ENCODE peak calls at places on chromosomes 1 and 21, in five cellular contexts. One of them, this sample, is unnamed.

GRCh38 chr21:45138199-45139002 is 64.0 kb downstream of the ADARB1 start:
- DNase-seq in AG10803: peak
- DNase-seq in GM12865: peak
- DNase-seq in MG63: peak
- DNase-seq in prostate gland: no peak
- DNase-seq in this sample: peak

GRCh38 chr1:162215902-162216301 is 146.4 kb downstream of the NOS1AP start:
- DNase-seq in prostate gland: no peak
- DNase-seq in GM12865: no peak
- DNase-seq in AG10803: no peak
- DNase-seq in MG63: no peak
- DNase-seq in this sample: no peak

GRCh38 chr1:234722904-234723588 is 113.1 kb upstream of the IRF2BP2 start:
- DNase-seq in MG63: peak
- DNase-seq in AG10803: peak
- DNase-seq in prostate gland: peak
- DNase-seq in GM12865: no peak
- DNase-seq in this sample: no peak

GRCh38 chr1:173476664-173477285 is 360 bp upstream of the PRDX6 start:
- DNase-seq in prostate gland: peak
- DNase-seq in MG63: peak
- DNase-seq in GM12865: peak
- DNase-seq in AG10803: peak
- DNase-seq in this sample: peak

GRCh38 chr1:25647106-25647505 is 30.5 kb downstream of the MAN1C1 start:
- DNase-seq in prostate gland: no peak
- DNase-seq in AG10803: no peak
- DNase-seq in MG63: no peak
- DNase-seq in GM12865: no peak
- DNase-seq in this sample: no peak

GRCh38 chr1:172903581-172904220 is 147.0 kb downstream of the TNFSF18 start:
- DNase-seq in GM12865: no peak
- DNase-seq in AG10803: peak
- DNase-seq in MG63: no peak
- DNase-seq in prostate gland: no peak
- DNase-seq in this sample: no peak

GRCh38 chr1:165717918-165718515 is 19.7 kb upstream of the ALDH9A1 start:
- DNase-seq in AG10803: peak
- DNase-seq in prostate gland: peak
- DNase-seq in GM12865: peak
- DNase-seq in MG63: peak
- DNase-seq in this sample: peak

GRCh38 chr1:62689524-62689923 is 1.3 kb upstream of the DOCK7 start:
- DNase-seq in MG63: peak
- DNase-seq in prostate gland: no peak
- DNase-seq in AG10803: peak
- DNase-seq in GM12865: peak
- DNase-seq in this sample: no peak

GRCh38 chr1:32817815-32818786 is 648 bp downstream of the S100PBP start:
- DNase-seq in MG63: peak
- DNase-seq in prostate gland: peak
- DNase-seq in GM12865: peak
- DNase-seq in AG10803: peak
- DNase-seq in this sample: peak

GRCh38 chr1:27682351-27682944 is 10.5 kb upstream of the IFI6 start:
- DNase-seq in AG10803: no peak
- DNase-seq in prostate gland: no peak
- DNase-seq in GM12865: no peak
- DNase-seq in MG63: no peak
- DNase-seq in this sample: no peak

GRCh38 chr21:41478319-41479177 is 29.4 kb downstream of the TMPRSS2 start:
- DNase-seq in AG10803: no peak
- DNase-seq in MG63: no peak
- DNase-seq in GM12865: peak
- DNase-seq in prostate gland: no peak
- DNase-seq in this sample: no peak

GRCh38 chr1:45008516-45008915 is 2.6 kb downstream of the HECTD3 start:
- DNase-seq in MG63: no peak
- DNase-seq in prostate gland: no peak
- DNase-seq in GM12865: no peak
- DNase-seq in AG10803: no peak
- DNase-seq in this sample: no peak

GRCh38 chr21:36104306-36105300 is 30.3 kb upstream of the CBR3 start:
- DNase-seq in MG63: peak
- DNase-seq in GM12865: peak
- DNase-seq in prostate gland: no peak
- DNase-seq in AG10803: peak
- DNase-seq in this sample: no peak

GRCh38 chr1:22641906-22642636 is 1.4 kb upstream of the C1QC start:
- DNase-seq in GM12865: peak
- DNase-seq in AG10803: peak
- DNase-seq in MG63: peak
- DNase-seq in prostate gland: peak
- DNase-seq in this sample: no peak

GRCh38 chr1:46041974-46042373 is 90.5 kb downstream of the PIK3R3 start:
- DNase-seq in prostate gland: no peak
- DNase-seq in MG63: no peak
- DNase-seq in AG10803: peak
- DNase-seq in GM12865: no peak
- DNase-seq in this sample: no peak

GRCh38 chr1:18951818-18952391 is 4.6 kb downstream of the IFFO2 start:
- DNase-seq in GM12865: peak
- DNase-seq in prostate gland: no peak
- DNase-seq in MG63: no peak
- DNase-seq in AG10803: peak
- DNase-seq in this sample: peak

GRCh38 chr1:57162607-57163235 is 196.9 kb upstream of the C8B start:
- DNase-seq in MG63: peak
- DNase-seq in AG10803: peak
- DNase-seq in prostate gland: no peak
- DNase-seq in GM12865: no peak
- DNase-seq in this sample: no peak

GRCh38 chr1:37562984-37563383 is 6.2 kb downstream of the DNALI1 start:
- DNase-seq in GM12865: no peak
- DNase-seq in prostate gland: no peak
- DNase-seq in MG63: no peak
- DNase-seq in AG10803: no peak
- DNase-seq in this sample: no peak

GRCh38 chr1:201299968-201300367 is 16.7 kb downstream of the PKP1 start:
- DNase-seq in GM12865: no peak
- DNase-seq in MG63: peak
- DNase-seq in AG10803: peak
- DNase-seq in prostate gland: peak
- DNase-seq in this sample: no peak
- H3K4me3 ChIP-seq in GM12865: no peak
- H3K4me3 ChIP-seq in MG63: no peak
- H3K4me3 ChIP-seq in AG10803: no peak
- H3K4me3 ChIP-seq in prostate gland: no peak
- H3K4me3 ChIP-seq in this sample: no peak

DNA sequence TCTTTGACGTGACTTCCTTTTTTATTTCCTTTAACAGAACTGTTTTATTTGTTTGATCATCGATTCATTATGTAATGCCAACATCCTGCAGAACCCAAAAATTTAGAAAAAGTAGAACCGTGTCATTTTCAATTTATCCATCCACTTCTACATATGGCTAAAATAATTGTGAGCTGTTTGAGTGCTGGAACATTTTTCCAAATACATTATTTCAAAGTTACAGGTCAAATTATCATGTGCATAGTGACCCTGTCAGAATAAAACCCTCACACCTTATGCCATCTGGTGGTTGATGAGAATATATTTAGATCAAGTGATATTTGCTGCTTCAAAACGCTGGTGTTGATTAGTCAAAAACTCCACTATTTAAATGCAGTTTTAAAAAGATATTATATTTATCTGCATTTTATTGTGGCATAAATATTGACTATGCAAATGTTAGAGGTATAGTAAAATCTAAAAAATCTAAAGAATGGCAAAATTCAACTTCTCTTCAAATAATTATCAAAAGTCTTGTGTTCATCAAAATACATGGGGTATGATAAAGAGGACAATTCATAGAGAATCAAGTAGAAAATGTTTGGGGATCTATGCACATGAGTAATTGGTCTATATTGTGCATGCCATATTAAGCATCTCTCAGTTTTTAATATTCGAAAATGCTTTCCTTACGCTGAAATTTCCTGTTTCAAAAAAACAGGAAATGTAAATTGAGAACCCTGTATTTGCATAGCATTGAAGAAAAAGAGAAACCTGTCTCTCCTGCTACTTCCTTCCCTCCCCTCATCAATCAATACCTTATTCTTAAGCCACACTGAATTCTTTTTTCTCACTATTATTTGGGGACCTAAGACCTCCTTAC is 39.7 kb downstream of the UBE2U start:
- DNase-seq in AG10803: peak
- DNase-seq in GM12865: peak
- DNase-seq in prostate gland: no peak
- DNase-seq in MG63: no peak
- DNase-seq in this sample: peak
- H3K4me3 ChIP-seq in AG10803: no peak
- H3K4me3 ChIP-seq in GM12865: no peak
- H3K4me3 ChIP-seq in prostate gland: no peak
- H3K4me3 ChIP-seq in MG63: no peak
- H3K4me3 ChIP-seq in this sample: peak

DNA sequence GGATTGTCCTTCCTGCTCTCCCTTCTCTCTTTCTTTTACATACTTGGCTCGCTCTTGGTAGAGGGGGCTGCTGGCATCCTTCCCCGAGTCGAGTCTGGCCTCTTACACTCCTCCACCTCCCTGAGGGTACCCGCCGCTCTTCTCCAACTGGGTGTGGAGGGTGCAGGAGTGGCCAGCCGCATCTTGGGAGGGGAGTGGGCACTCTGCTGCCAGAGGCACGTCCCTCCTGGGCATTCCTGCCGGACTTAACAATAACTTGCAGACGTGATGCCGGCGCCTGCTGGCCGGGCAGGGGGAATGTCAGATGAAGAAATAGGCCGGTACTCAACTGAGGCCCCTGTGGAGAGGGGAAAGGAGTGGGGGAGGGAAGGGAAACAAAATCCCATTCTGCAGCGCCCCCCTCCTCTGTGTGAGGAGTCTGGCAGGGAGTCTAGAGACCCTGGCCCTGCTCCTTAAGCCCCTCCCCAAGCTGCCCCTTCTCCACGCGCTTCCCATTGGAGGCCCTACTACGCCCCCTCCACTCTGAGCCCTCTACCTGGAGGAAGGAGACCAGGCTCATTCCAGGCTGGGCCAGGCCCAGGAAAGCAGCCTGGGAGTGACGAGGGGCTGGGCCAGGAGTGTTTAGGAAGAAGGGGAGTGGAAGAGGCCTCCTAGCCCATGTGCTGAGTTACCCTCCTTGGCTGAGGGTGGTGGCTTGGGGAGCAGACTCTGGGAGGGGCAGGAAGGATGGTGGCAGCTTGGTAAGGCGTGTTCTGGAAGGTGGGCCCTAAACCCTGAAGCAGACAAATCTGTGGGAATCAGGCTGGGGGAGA is 1.8 kb downstream of the ATP2B4 start:
- DNase-seq in AG10803: peak
- DNase-seq in GM12865: no peak
- DNase-seq in MG63: peak
- DNase-seq in prostate gland: no peak
- DNase-seq in this sample: peak
- H3K4me3 ChIP-seq in AG10803: peak
- H3K4me3 ChIP-seq in GM12865: peak
- H3K4me3 ChIP-seq in MG63: peak
- H3K4me3 ChIP-seq in prostate gland: peak
- H3K4me3 ChIP-seq in this sample: peak

DNA sequence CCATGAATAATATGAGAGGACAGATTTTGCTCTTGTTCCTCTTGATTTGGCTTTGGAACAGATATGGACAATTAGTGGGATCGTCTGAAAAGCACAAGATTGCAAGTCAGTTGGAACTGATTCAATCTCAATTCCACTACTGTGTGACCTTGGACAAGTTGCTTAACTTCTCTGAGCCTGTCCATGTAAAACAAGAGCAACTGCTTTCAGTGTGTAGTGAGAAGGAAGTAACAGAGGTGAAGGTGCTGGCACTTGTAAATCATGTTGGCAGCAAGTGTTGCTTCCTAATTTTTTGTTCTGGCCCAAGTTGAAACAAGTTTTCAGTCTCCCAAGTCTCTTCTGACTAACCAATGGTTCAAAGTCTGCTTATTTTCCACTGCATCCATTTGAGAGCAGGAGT is 15.3 kb downstream of the INKA2 start:
- DNase-seq in GM12865: no peak
- DNase-seq in AG10803: no peak
- DNase-seq in prostate gland: no peak
- DNase-seq in MG63: no peak
- DNase-seq in this sample: no peak
- H3K4me3 ChIP-seq in GM12865: no peak
- H3K4me3 ChIP-seq in AG10803: no peak
- H3K4me3 ChIP-seq in prostate gland: no peak
- H3K4me3 ChIP-seq in MG63: no peak
- H3K4me3 ChIP-seq in this sample: no peak